ENCODE peak calls at places on chromosomes 13 and 19, in four cellular contexts. One of them, this sample, is unnamed.

GRCh38 chr19:51094696-51095279 is 12.1 kb upstream of the KLK14 start:
- DNase-seq in endothelial cell of umbilical vein: peak
- DNase-seq in WERI-Rb-1: peak
- DNase-seq in neural crest cell: peak
- DNase-seq in this sample: no peak

GRCh38 chr19:16062789-16063188 is 13.5 kb upstream of the TPM4 start:
- DNase-seq in neural crest cell: peak
- DNase-seq in WERI-Rb-1: peak
- DNase-seq in endothelial cell of umbilical vein: peak
- DNase-seq in this sample: peak

GRCh38 chr13:49608932-49609331 is 19.4 kb upstream of the ARL11 start:
- DNase-seq in endothelial cell of umbilical vein: no peak
- DNase-seq in WERI-Rb-1: no peak
- DNase-seq in neural crest cell: no peak
- DNase-seq in this sample: no peak

GRCh38 chr13:37385248-37385647 is 213.3 kb downstream of the POSTN start:
- DNase-seq in neural crest cell: no peak
- DNase-seq in WERI-Rb-1: no peak
- DNase-seq in endothelial cell of umbilical vein: no peak
- DNase-seq in this sample: no peak

GRCh38 chr13:23621316-23621645 is 51.1 kb downstream of the TNFRSF19 start:
- DNase-seq in WERI-Rb-1: no peak
- DNase-seq in neural crest cell: no peak
- DNase-seq in endothelial cell of umbilical vein: no peak
- DNase-seq in this sample: no peak

GRCh38 chr13:110422913-110423688 is 116.0 kb downstream of the COL4A2 start:
- DNase-seq in neural crest cell: no peak
- DNase-seq in endothelial cell of umbilical vein: peak
- DNase-seq in WERI-Rb-1: no peak
- DNase-seq in this sample: no peak

GRCh38 chr19:1042689-1043511 is 3.0 kb downstream of the ABCA7 start:
- DNase-seq in WERI-Rb-1: no peak
- DNase-seq in endothelial cell of umbilical vein: no peak
- DNase-seq in neural crest cell: no peak
- DNase-seq in this sample: no peak

GRCh38 chr13:46553521-46553885 is 533 bp downstream of the LRCH1 start:
- DNase-seq in neural crest cell: peak
- DNase-seq in WERI-Rb-1: no peak
- DNase-seq in endothelial cell of umbilical vein: no peak
- DNase-seq in this sample: no peak

GRCh38 chr13:42174344-42175162 is 97.4 kb upstream of the AKAP11 start:
- DNase-seq in WERI-Rb-1: no peak
- DNase-seq in endothelial cell of umbilical vein: peak
- DNase-seq in neural crest cell: no peak
- DNase-seq in this sample: no peak

DNA sequence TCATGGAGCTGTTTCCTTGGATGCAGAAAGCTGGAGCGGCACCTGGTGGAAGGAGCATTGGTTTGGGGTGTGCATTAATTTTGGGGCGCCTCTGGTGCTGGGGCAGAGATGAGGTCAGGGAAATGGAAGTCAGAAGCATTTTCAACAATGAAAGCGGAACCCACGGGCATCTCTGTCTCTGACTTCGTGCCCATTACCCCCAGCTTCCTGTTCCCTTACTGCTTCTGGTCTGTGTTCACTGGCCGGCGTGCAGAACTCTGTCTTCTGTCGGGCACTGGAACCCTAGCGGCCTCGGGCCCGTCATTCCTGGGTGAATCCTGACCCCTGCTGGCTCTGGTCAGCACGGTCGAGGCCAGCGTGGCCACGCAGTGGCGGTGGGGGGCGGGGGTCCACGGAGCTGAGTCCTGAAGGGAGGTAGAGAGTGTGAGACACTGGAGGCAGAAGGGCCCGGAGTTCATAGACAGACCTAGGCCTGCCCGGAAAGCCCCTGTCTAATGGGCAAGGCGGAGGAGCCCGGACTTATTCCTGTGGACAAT is 7.9 kb upstream of the LINGO3 start:
- DNase-seq in endothelial cell of umbilical vein: peak
- DNase-seq in WERI-Rb-1: peak
- DNase-seq in neural crest cell: peak
- DNase-seq in this sample: peak
- TF ChIP-seq CTCF in endothelial cell of umbilical vein: peak
- TF ChIP-seq CTCF in WERI-Rb-1: peak
- TF ChIP-seq CTCF in neural crest cell: peak
- TF ChIP-seq CTCF in this sample: peak

DNA sequence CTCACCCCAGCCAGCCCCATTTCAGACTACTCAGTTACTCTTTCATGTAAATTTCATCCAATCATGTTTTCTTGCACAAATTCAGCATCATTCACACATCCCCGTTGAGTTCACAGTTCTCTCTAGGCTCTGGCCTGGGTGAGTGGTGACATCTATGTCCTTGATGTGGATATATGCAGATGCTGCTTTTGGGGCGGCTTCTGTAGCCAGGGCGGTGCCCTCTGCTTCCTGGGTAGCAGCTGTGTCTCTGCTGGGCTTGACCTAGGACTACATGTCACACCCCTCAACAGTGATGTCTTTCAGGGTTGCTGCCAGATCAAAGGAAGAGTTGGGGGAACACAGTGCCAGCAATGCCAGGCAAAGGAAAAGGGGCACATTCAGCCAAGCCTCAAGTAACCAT is 68.5 kb upstream of the KCTD15 start:
- DNase-seq in WERI-Rb-1: no peak
- DNase-seq in neural crest cell: no peak
- DNase-seq in endothelial cell of umbilical vein: no peak
- DNase-seq in this sample: no peak
- TF ChIP-seq CTCF in WERI-Rb-1: no peak
- TF ChIP-seq CTCF in neural crest cell: no peak
- TF ChIP-seq CTCF in endothelial cell of umbilical vein: no peak
- TF ChIP-seq CTCF in this sample: no peak

GRCh38 chr19:4057913-4058695 is 8.6 kb downstream of the ZBTB7A start:
- DNase-seq in neural crest cell: no peak
- DNase-seq in WERI-Rb-1: peak
- DNase-seq in endothelial cell of umbilical vein: peak
- DNase-seq in this sample: peak
- TF ChIP-seq CTCF in neural crest cell: no peak
- TF ChIP-seq CTCF in WERI-Rb-1: no peak
- TF ChIP-seq CTCF in endothelial cell of umbilical vein: peak
- TF ChIP-seq CTCF in this sample: peak

GRCh38 chr19:42064432-42064831 is 5.6 kb downstream of the GRIK5 start:
- DNase-seq in WERI-Rb-1: no peak
- DNase-seq in endothelial cell of umbilical vein: no peak
- DNase-seq in neural crest cell: no peak
- DNase-seq in this sample: no peak

GRCh38 chr19:42062381-42062780 is 7.6 kb downstream of the GRIK5 start:
- DNase-seq in neural crest cell: no peak
- DNase-seq in endothelial cell of umbilical vein: no peak
- DNase-seq in WERI-Rb-1: no peak
- DNase-seq in this sample: no peak

GRCh38 chr19:42059196-42059595 is 10.8 kb downstream of the GRIK5 start:
- DNase-seq in endothelial cell of umbilical vein: no peak
- DNase-seq in WERI-Rb-1: no peak
- DNase-seq in neural crest cell: no peak
- DNase-seq in this sample: no peak

GRCh38 chr19:42057856-42058255 is 12.2 kb downstream of the GRIK5 start:
- DNase-seq in endothelial cell of umbilical vein: no peak
- DNase-seq in WERI-Rb-1: no peak
- DNase-seq in neural crest cell: no peak
- DNase-seq in this sample: no peak

DNA sequence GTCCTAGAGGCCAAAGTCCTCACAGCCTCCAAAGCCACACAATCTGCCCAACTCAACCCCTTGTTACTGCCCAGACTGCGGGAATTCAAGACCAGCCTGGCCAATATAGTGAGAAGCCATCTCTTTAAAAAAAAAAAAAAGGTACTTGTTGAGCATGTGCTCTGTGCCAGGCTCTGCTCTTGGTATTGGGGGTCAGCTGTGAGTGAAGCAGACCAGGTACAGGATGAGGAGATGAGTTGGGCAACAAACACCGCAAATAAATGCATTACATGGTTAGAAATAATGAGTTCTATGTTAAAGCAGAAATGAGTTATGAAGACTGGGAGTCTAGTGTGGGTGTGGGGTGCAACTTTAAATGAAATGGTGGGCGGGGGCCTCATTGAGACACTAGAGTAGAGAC is 9.9 kb downstream of the GRIK5 start:
- DNase-seq in WERI-Rb-1: no peak
- DNase-seq in endothelial cell of umbilical vein: no peak
- DNase-seq in neural crest cell: no peak
- DNase-seq in this sample: no peak
- TF ChIP-seq CTCF in WERI-Rb-1: no peak
- TF ChIP-seq CTCF in endothelial cell of umbilical vein: no peak
- TF ChIP-seq CTCF in neural crest cell: no peak
- TF ChIP-seq CTCF in this sample: no peak

DNA sequence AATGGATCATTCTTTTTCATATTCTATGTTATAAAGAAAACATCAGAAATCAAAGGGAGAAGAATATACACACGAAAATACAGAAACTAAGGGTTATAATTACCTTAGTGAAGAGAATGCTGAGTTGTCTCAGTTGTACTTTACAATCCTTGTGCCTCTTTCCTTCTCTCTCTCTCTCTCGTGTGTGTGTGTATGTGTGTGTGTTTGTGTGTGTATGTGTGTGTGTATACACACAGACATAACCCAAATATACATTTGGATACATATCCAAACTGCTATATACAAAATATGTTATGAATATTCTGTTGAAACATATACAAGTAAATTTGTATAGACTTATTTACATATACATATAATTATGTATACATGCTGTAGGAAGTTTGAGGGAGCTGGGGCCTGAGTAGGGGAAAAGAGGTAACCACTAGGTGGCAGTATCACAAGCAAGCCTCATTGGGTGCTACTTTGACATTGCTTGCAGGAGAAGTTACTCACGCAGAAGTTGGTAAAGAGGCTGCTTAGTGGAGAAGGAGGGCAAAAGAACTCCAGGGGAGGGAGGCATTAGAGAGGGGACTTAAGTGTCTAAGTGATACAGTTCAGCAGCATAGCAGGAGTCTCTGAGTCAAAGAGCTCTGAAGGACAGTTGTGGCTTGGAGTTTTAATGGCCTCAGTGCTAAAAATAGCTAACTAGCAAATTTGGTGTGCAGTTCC is 465.1 kb upstream of the PCDH20 start:
- DNase-seq in endothelial cell of umbilical vein: peak
- DNase-seq in WERI-Rb-1: peak
- DNase-seq in neural crest cell: no peak
- DNase-seq in this sample: no peak
- TF ChIP-seq CTCF in endothelial cell of umbilical vein: peak
- TF ChIP-seq CTCF in WERI-Rb-1: peak
- TF ChIP-seq CTCF in neural crest cell: peak
- TF ChIP-seq CTCF in this sample: peak

GRCh38 chr13:63773476-63773875 is 2357.8 kb upstream of the PCDH20 start:
- DNase-seq in neural crest cell: no peak
- DNase-seq in endothelial cell of umbilical vein: no peak
- DNase-seq in WERI-Rb-1: no peak
- DNase-seq in this sample: no peak
- TF ChIP-seq CTCF in neural crest cell: no peak
- TF ChIP-seq CTCF in endothelial cell of umbilical vein: no peak
- TF ChIP-seq CTCF in WERI-Rb-1: no peak
- TF ChIP-seq CTCF in this sample: no peak

GRCh38 chr13:27708325-27708724 is 84.0 kb upstream of the GSX1 start:
- DNase-seq in endothelial cell of umbilical vein: no peak
- DNase-seq in WERI-Rb-1: no peak
- DNase-seq in neural crest cell: no peak
- DNase-seq in this sample: no peak

GRCh38 chr13:27713767-27714166 is 78.5 kb upstream of the GSX1 start:
- DNase-seq in endothelial cell of umbilical vein: no peak
- DNase-seq in WERI-Rb-1: no peak
- DNase-seq in neural crest cell: no peak
- DNase-seq in this sample: no peak

GRCh38 chr13:27709779-27710178 is 82.5 kb upstream of the GSX1 start:
- DNase-seq in neural crest cell: no peak
- DNase-seq in endothelial cell of umbilical vein: no peak
- DNase-seq in WERI-Rb-1: no peak
- DNase-seq in this sample: no peak

DNA sequence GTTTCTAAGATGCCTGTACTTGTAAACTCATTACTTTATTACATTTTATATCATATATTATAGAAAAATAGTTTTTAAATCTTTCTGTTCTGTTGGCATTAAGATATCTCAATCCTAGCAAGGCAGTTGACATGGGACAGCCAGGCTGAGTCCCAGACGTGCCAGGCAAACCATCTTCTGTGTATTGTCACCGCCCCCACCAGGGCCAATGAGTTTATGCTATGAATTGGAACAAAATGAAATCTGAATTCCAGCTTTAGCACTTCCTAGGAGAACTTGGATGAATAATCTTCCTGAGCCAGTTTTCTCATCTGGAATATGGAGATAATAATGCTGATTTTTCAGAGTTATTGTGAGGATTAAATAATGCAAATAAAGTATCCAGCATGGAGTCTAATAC is 79.9 kb upstream of the GSX1 start:
- DNase-seq in WERI-Rb-1: peak
- DNase-seq in neural crest cell: no peak
- DNase-seq in endothelial cell of umbilical vein: no peak
- DNase-seq in this sample: no peak
- TF ChIP-seq CTCF in WERI-Rb-1: no peak
- TF ChIP-seq CTCF in neural crest cell: peak
- TF ChIP-seq CTCF in endothelial cell of umbilical vein: no peak
- TF ChIP-seq CTCF in this sample: no peak

DNA sequence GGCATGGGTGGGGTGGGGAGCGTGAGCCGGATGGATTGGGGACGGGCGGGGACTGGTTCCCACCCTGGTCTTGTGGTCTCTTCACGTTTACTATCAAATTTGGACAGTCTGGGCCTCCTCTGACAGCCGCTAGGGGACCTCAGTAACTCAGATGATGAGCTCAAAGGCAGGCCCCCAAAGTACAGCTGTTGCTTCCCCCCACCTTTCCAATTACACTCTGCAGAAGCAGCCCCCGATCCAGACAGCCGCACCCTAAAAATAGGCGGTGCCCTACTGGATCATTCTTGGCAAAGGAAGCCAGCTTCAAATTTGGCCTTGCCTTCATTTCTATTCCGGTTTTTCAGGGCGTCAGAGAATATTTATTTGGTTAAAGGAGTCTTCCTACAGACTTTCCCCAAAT is 1.9 kb upstream of the FOXO1 start:
- DNase-seq in neural crest cell: no peak
- DNase-seq in endothelial cell of umbilical vein: peak
- DNase-seq in WERI-Rb-1: no peak
- DNase-seq in this sample: no peak
- TF ChIP-seq CTCF in neural crest cell: peak
- TF ChIP-seq CTCF in endothelial cell of umbilical vein: peak
- TF ChIP-seq CTCF in WERI-Rb-1: no peak
- TF ChIP-seq CTCF in this sample: peak

This sample was measured in CD14-positive monocyte.